ENCODE peak calls at places on chromosomes 13 and 19, in six cellular contexts. One of them, this sample, is unnamed.

GRCh38 chr13:75353786-75354193 is 128.2 kb downstream of the TBC1D4 start:
- DNase-seq in H1: no peak
- DNase-seq in WTC11: no peak
- DNase-seq in HepG2: no peak
- DNase-seq in GM23338: no peak
- DNase-seq in GM12878: no peak
- DNase-seq in this sample: no peak

GRCh38 chr13:30907167-30907761 is 1.2 kb downstream of the MEDAG start:
- DNase-seq in HepG2: peak; percentile 6
- DNase-seq in WTC11: no peak
- DNase-seq in GM23338: no peak
- DNase-seq in GM12878: no peak
- DNase-seq in H1: no peak
- DNase-seq in this sample: no peak

GRCh38 chr19:1690570-1691307 is 38.3 kb upstream of the TCF3 start:
- DNase-seq in H1: peak; percentile 38
- DNase-seq in HepG2: no peak
- DNase-seq in GM23338: peak; percentile 90
- DNase-seq in GM12878: no peak
- DNase-seq in WTC11: peak; percentile 89
- DNase-seq in this sample: peak; percentile 94

GRCh38 chr13:27830010-27830409 is 37.7 kb downstream of the GSX1 start:
- DNase-seq in GM23338: peak; percentile 80
- DNase-seq in H1: no peak
- DNase-seq in WTC11: peak; percentile 82
- DNase-seq in HepG2: no peak
- DNase-seq in GM12878: no peak
- DNase-seq in this sample: peak; percentile 78

GRCh38 chr19:30136591-30136990 is 194.6 kb downstream of the URI1 start:
- DNase-seq in HepG2: no peak
- DNase-seq in WTC11: no peak
- DNase-seq in GM23338: no peak
- DNase-seq in H1: no peak
- DNase-seq in GM12878: no peak
- DNase-seq in this sample: no peak

GRCh38 chr19:3691726-3692125 is 8.5 kb downstream of the PIP5K1C start:
- DNase-seq in H1: no peak
- DNase-seq in GM23338: no peak
- DNase-seq in GM12878: no peak
- DNase-seq in HepG2: no peak
- DNase-seq in WTC11: no peak
- DNase-seq in this sample: no peak

GRCh38 chr13:24540236-24541126 is 27.9 kb upstream of the PARP4 start:
- DNase-seq in HepG2: peak; percentile 2
- DNase-seq in GM12878: no peak
- DNase-seq in GM23338: peak; percentile 87
- DNase-seq in H1: peak; percentile 54
- DNase-seq in WTC11: peak; percentile 78
- DNase-seq in this sample: peak; percentile 39

GRCh38 chr19:2242092-2242537 is 5.5 kb downstream of the SF3A2 start:
- DNase-seq in HepG2: peak; percentile 77
- DNase-seq in H1: no peak
- DNase-seq in WTC11: no peak
- DNase-seq in GM23338: no peak
- DNase-seq in GM12878: no peak
- DNase-seq in this sample: no peak

GRCh38 chr19:10120538-10121198 is 969 bp upstream of the EIF3G start:
- DNase-seq in HepG2: no peak
- DNase-seq in GM12878: no peak
- DNase-seq in WTC11: no peak
- DNase-seq in H1: no peak
- DNase-seq in GM23338: no peak
- DNase-seq in this sample: no peak

GRCh38 chr19:1864480-1865171 is 1.2 kb upstream of the KLF16 start:
- DNase-seq in HepG2: peak; percentile 66
- DNase-seq in GM23338: peak; percentile 90
- DNase-seq in GM12878: no peak
- DNase-seq in WTC11: peak; percentile 87
- DNase-seq in H1: no peak
- DNase-seq in this sample: peak; percentile 91

GRCh38 chr13:111861766-111862366 is 205.1 kb upstream of the SOX1 start:
- DNase-seq in GM23338: no peak
- DNase-seq in WTC11: no peak
- DNase-seq in HepG2: no peak
- DNase-seq in H1: no peak
- DNase-seq in GM12878: no peak
- DNase-seq in this sample: peak; percentile 3

GRCh38 chr13:110867380-110867779 is 47.5 kb downstream of the ANKRD10 start:
- DNase-seq in H1: no peak
- DNase-seq in HepG2: no peak
- DNase-seq in GM23338: no peak
- DNase-seq in GM12878: no peak
- DNase-seq in WTC11: no peak
- DNase-seq in this sample: no peak

GRCh38 chr19:10952809-10953208 is 8.0 kb upstream of the SMARCA4 start:
- DNase-seq in H1: no peak
- DNase-seq in GM12878: no peak
- DNase-seq in WTC11: no peak
- DNase-seq in GM23338: no peak
- DNase-seq in HepG2: no peak
- DNase-seq in this sample: no peak

GRCh38 chr13:32905864-32906180 is 110.4 kb upstream of the KL start:
- DNase-seq in H1: no peak
- DNase-seq in HepG2: no peak
- DNase-seq in GM23338: no peak
- DNase-seq in GM12878: no peak
- DNase-seq in WTC11: no peak
- DNase-seq in this sample: no peak

GRCh38 chr19:42288411-42288810 is 13.5 kb upstream of the PRR19 start:
- DNase-seq in GM12878: no peak
- DNase-seq in GM23338: no peak
- DNase-seq in WTC11: no peak
- DNase-seq in H1: no peak
- DNase-seq in HepG2: no peak
- DNase-seq in this sample: no peak

GRCh38 chr13:32639502-32640105 is 53.4 kb downstream of the PDS5B start:
- DNase-seq in H1: no peak
- DNase-seq in WTC11: peak; percentile 19
- DNase-seq in GM23338: peak; percentile 68
- DNase-seq in GM12878: peak; percentile 15
- DNase-seq in HepG2: peak; percentile 50
- DNase-seq in this sample: peak; percentile 62

GRCh38 chr13:37869756-37870488 is at the start of gene TRPC4:
- DNase-seq in WTC11: peak; percentile 76
- DNase-seq in H1: no peak
- DNase-seq in GM12878: no peak
- DNase-seq in GM23338: peak; percentile 84
- DNase-seq in HepG2: peak; percentile 12
- DNase-seq in this sample: peak; percentile 54

GRCh38 chr13:30463820-30464495 is 1.8 kb downstream of the HMGB1 start:
- DNase-seq in GM12878: no peak
- DNase-seq in GM23338: no peak
- DNase-seq in WTC11: no peak
- DNase-seq in HepG2: peak; percentile 70
- DNase-seq in H1: no peak
- DNase-seq in this sample: peak; percentile 7

GRCh38 chr19:1340681-1341469 is 42.8 kb upstream of the NDUFS7 start:
- DNase-seq in H1: no peak
- DNase-seq in GM23338: no peak
- DNase-seq in WTC11: no peak
- DNase-seq in GM12878: no peak
- DNase-seq in HepG2: no peak
- DNase-seq in this sample: no peak

GRCh38 chr13:32318072-32318471 is 2.8 kb downstream of the BRCA2 start:
- DNase-seq in HepG2: no peak
- DNase-seq in H1: no peak
- DNase-seq in GM12878: no peak
- DNase-seq in GM23338: no peak
- DNase-seq in WTC11: no peak
- DNase-seq in this sample: no peak

GRCh38 chr19:35793381-35794165 is 18.2 kb downstream of the ARHGAP33 start:
- DNase-seq in GM23338: no peak
- DNase-seq in HepG2: no peak
- DNase-seq in H1: no peak
- DNase-seq in GM12878: no peak
- DNase-seq in WTC11: no peak
- DNase-seq in this sample: no peak

GRCh38 chr13:30806784-30807183 is 71.4 kb downstream of the ALOX5AP start:
- DNase-seq in HepG2: no peak
- DNase-seq in GM23338: no peak
- DNase-seq in GM12878: no peak
- DNase-seq in WTC11: no peak
- DNase-seq in H1: no peak
- DNase-seq in this sample: no peak

GRCh38 chr19:42290523-42291436 is 11.2 kb upstream of the PRR19 start:
- DNase-seq in GM12878: no peak
- DNase-seq in HepG2: peak; percentile 61
- DNase-seq in GM23338: peak; percentile 44
- DNase-seq in H1: no peak
- DNase-seq in WTC11: no peak
- DNase-seq in this sample: no peak

GRCh38 chr13:95660981-95661581 is 15.9 kb upstream of the DNAJC3 start:
- DNase-seq in H1: no peak
- DNase-seq in GM12878: no peak
- DNase-seq in HepG2: peak; percentile 51
- DNase-seq in GM23338: peak; percentile 74
- DNase-seq in WTC11: no peak
- DNase-seq in this sample: peak; percentile 28

GRCh38 chr13:21735621-21736401 is 64.9 kb downstream of the FGF9 start:
- DNase-seq in WTC11: no peak
- DNase-seq in GM23338: peak; percentile 12
- DNase-seq in H1: no peak
- DNase-seq in GM12878: no peak
- DNase-seq in HepG2: no peak
- DNase-seq in this sample: no peak

GRCh38 chr13:59088716-59089115 is 1075.0 kb downstream of the DIAPH3 start:
- DNase-seq in GM12878: no peak
- DNase-seq in HepG2: no peak
- DNase-seq in WTC11: no peak
- DNase-seq in H1: no peak
- DNase-seq in GM23338: no peak
- DNase-seq in this sample: no peak

GRCh38 chr13:98892821-98893220 is 85.0 kb downstream of the DOCK9 start:
- DNase-seq in GM23338: peak; percentile 24
- DNase-seq in H1: no peak
- DNase-seq in GM12878: no peak
- DNase-seq in HepG2: no peak
- DNase-seq in WTC11: no peak
- DNase-seq in this sample: no peak

DNA sequence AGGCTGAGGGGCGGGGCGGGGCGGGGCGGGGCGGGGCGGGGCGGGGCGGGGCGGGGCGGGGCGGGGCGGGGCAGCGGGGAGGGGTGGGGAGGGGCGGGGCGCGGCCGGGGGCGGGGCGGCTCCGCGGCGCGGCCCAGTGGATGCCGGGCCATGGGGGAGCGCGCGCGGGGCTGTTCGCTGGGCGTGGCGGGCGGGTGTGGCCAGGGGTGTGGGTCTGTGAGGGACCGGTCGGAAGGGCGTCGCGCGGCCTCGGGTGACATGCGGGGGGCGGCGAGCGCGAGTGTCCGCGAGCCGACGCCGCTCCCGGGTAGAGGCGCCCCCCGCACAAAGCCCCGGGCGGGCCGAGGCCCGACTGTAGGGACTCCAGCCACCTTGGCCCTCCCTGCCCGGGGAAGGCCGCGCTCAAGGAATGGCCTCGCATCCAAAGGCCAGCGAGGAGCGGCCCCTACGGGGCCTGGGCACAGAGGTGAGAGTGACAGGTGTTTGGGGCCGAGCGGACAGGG is at the start of gene ZFP28:
- DNase-seq in HepG2: no peak
- DNase-seq in GM12878: no peak
- DNase-seq in H1: no peak
- DNase-seq in WTC11: peak; percentile 61
- DNase-seq in GM23338: peak; percentile 68
- DNase-seq in this sample: no peak
- TF ChIP-seq CREB1 in HepG2: no peak
- TF ChIP-seq CREB1 in GM12878: no peak
- TF ChIP-seq CREB1 in H1: no peak
- TF ChIP-seq CREB1 in WTC11: no peak
- TF ChIP-seq CREB1 in GM23338: no peak
- TF ChIP-seq CREB1 in this sample: no peak

GRCh38 chr13:77548594-77548993 is 13.1 kb downstream of the SCEL start:
- DNase-seq in H1: no peak
- DNase-seq in GM12878: no peak
- DNase-seq in HepG2: no peak
- DNase-seq in WTC11: no peak
- DNase-seq in GM23338: no peak
- DNase-seq in this sample: no peak
- TF ChIP-seq CREB1 in H1: no peak
- TF ChIP-seq CREB1 in GM12878: no peak
- TF ChIP-seq CREB1 in HepG2: no peak
- TF ChIP-seq CREB1 in WTC11: no peak
- TF ChIP-seq CREB1 in GM23338: no peak
- TF ChIP-seq CREB1 in this sample: no peak

GRCh38 chr19:16376649-16377048 is 52.0 kb downstream of the KLF2 start:
- DNase-seq in HepG2: no peak
- DNase-seq in GM12878: no peak
- DNase-seq in H1: no peak
- DNase-seq in WTC11: peak; percentile 76
- DNase-seq in GM23338: peak; percentile 82
- DNase-seq in this sample: peak; percentile 37
- TF ChIP-seq CREB1 in HepG2: no peak
- TF ChIP-seq CREB1 in GM12878: no peak
- TF ChIP-seq CREB1 in H1: no peak
- TF ChIP-seq CREB1 in WTC11: no peak
- TF ChIP-seq CREB1 in GM23338: no peak
- TF ChIP-seq CREB1 in this sample: no peak

GRCh38 chr13:104592545-104593250 is 1526.5 kb upstream of the SLC10A2 start:
- DNase-seq in GM12878: no peak
- DNase-seq in H1: no peak
- DNase-seq in WTC11: no peak
- DNase-seq in GM23338: no peak
- DNase-seq in HepG2: no peak
- DNase-seq in this sample: no peak

GRCh38 chr13:104593251-104593576 is 1527.0 kb upstream of the SLC10A2 start:
- DNase-seq in WTC11: no peak
- DNase-seq in H1: no peak
- DNase-seq in GM12878: no peak
- DNase-seq in GM23338: no peak
- DNase-seq in HepG2: no peak
- DNase-seq in this sample: no peak

GRCh38 chr13:104593693-104594092 is 1527.5 kb upstream of the SLC10A2 start:
- DNase-seq in GM12878: no peak
- DNase-seq in HepG2: no peak
- DNase-seq in GM23338: no peak
- DNase-seq in WTC11: no peak
- DNase-seq in H1: no peak
- DNase-seq in this sample: no peak

GRCh38 chr13:104594801-104595200 is 1528.6 kb upstream of the SLC10A2 start:
- DNase-seq in GM23338: no peak
- DNase-seq in H1: no peak
- DNase-seq in GM12878: no peak
- DNase-seq in HepG2: no peak
- DNase-seq in WTC11: no peak
- DNase-seq in this sample: no peak

DNA sequence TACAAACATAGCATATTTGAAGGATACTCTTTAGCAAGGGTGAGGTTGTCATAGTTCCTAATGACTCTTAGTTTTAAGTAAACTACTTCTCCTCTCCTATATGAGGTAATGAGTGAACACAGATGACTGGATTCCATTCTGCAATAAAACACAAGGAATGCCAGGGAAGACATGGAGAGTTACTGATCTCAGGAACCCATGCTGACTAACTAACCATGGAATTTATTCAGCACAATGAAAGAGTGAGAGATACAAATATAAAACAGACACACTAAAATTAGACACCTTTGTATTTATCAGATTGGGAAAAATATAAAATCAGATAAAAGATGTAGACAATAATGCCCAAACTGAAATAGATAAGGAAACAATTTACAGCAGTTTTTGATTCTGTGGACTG is 1525.9 kb upstream of the SLC10A2 start:
- DNase-seq in GM12878: no peak
- DNase-seq in GM23338: no peak
- DNase-seq in HepG2: no peak
- DNase-seq in H1: no peak
- DNase-seq in WTC11: no peak
- DNase-seq in this sample: no peak
- TF ChIP-seq CREB1 in GM12878: no peak
- TF ChIP-seq CREB1 in GM23338: no peak
- TF ChIP-seq CREB1 in HepG2: no peak
- TF ChIP-seq CREB1 in H1: no peak
- TF ChIP-seq CREB1 in WTC11: no peak
- TF ChIP-seq CREB1 in this sample: no peak